ENCODE peak calls at places on chromosome 19, in nine cellular contexts. U is neural crest cell, T is iris pigment epithelial cell, B is MCF 10A, P is NCI-H460, D is AG09319, F is HEK293T, K is occipital lobe, J is fibroblast of pulmonary artery. R is an unnamed sample.
A peak's percentile ranks its signal among the peaks of the same experiment; 100 is the strongest.

GRCh38 chr19:14774373-14774772 is 4.0 kb downstream of the ADGRE2 start:
- DNase-seq in U (no peak), T (no peak), B (no peak), P (no peak), D (no peak), F (no peak), K (no peak), J (no peak), R (no peak)

GRCh38 chr19:34474233-34474989 is 7.1 kb upstream of the WTIP start:
- DNase-seq in U (no peak), T (no peak), B (peak; percentile 47), P (no peak), D (no peak), F (no peak), K (no peak), J (peak; percentile 16), R (no peak)

GRCh38 chr19:57888494-57889231 is at the start of gene ZNF814:
- DNase-seq in U (peak; percentile 86), T (peak; percentile 79), B (no peak), P (no peak), D (peak; percentile 44), F (no peak), K (peak; percentile 83), J (peak; percentile 91), R (no peak)

GRCh38 chr19:55344444-55344843 is 4.8 kb downstream of the KMT5C start:
- DNase-seq in U (no peak), T (no peak), B (peak; percentile 87), P (no peak), D (no peak), F (no peak), K (peak; percentile 35), J (no peak), R (no peak)

GRCh38 chr19:1997353-1998233 is 17.9 kb downstream of the BTBD2 start:
- DNase-seq in U (no peak), T (no peak), B (no peak), P (no peak), D (no peak), F (no peak), K (no peak), J (no peak), R (no peak)

GRCh38 chr19:37928527-37929286 is 21.7 kb downstream of the SIPA1L3 start:
- DNase-seq in U (no peak), T (no peak), B (no peak), P (no peak), D (no peak), F (no peak), K (no peak), J (no peak), R (no peak)

GRCh38 chr19:39100500-39101166 is 16.5 kb downstream of the ACP7 start:
- DNase-seq in U (no peak), T (no peak), B (no peak), P (no peak), D (no peak), F (no peak), K (no peak), J (no peak), R (no peak)

GRCh38 chr19:18650468-18651001 is 13.7 kb downstream of the KLHL26 start:
- DNase-seq in U (no peak), T (peak; percentile 70), B (no peak), P (peak; percentile 73), D (peak; percentile 84), F (no peak), K (no peak), J (peak; percentile 69), R (no peak)

GRCh38 chr19:57004418-57004817 is 115.4 kb upstream of the USP29 start:
- DNase-seq in U (no peak), T (no peak), B (no peak), P (no peak), D (no peak), F (no peak), K (no peak), J (no peak), R (no peak)

GRCh38 chr19:3479177-3479818 is 1.0 kb downstream of the SMIM24 start:
- DNase-seq in U (no peak), T (no peak), B (no peak), P (no peak), D (no peak), F (peak; percentile 77), K (no peak), J (no peak), R (peak; percentile 15)

GRCh38 chr19:44476559-44477408 is 23.5 kb downstream of the ZNF180 start:
- DNase-seq in U (no peak), T (peak; percentile 8), B (peak; percentile 31), P (no peak), D (no peak), F (no peak), K (no peak), J (peak; percentile 37), R (no peak)

GRCh38 chr19:50663280-50663790 is 14.1 kb downstream of the C19orf81 start:
- DNase-seq in U (no peak), T (no peak), B (no peak), P (no peak), D (no peak), F (no peak), K (no peak), J (no peak), R (no peak)

GRCh38 chr19:16945364-16945714 is 56.5 kb downstream of the F2RL3 start:
- DNase-seq in U (no peak), T (no peak), B (no peak), P (no peak), D (no peak), F (no peak), K (no peak), J (no peak), R (no peak)

GRCh38 chr19:9171393-9171991 is 7.3 kb upstream of the OR7D2 start:
- DNase-seq in U (no peak), T (peak; percentile 47), B (no peak), P (no peak), D (no peak), F (no peak), K (no peak), J (peak; percentile 16), R (no peak)

GRCh38 chr19:42440357-42441046 is 2.2 kb downstream of the CXCL17 start:
- DNase-seq in U (peak; percentile 74), T (peak; percentile 75), B (peak; percentile 78), P (peak; percentile 37), D (no peak), F (peak; percentile 80), K (no peak), J (peak; percentile 81), R (no peak)

GRCh38 chr19:38263696-38264485 is 482 bp upstream of the SPINT2 start:
- DNase-seq in U (no peak), T (peak; percentile 23), B (peak; percentile 91), P (no peak), D (no peak), F (no peak), K (peak; percentile 70), J (peak; percentile 53), R (no peak)